ENCODE peak calls at places on chromosomes 1 and 21, in four cellular contexts. E is K562, T is Panc1, M is HepG2. B is an unnamed sample.

GRCh38 chr1:12436817-12437599 is 181.0 kb downstream of the DHRS3 start:
- DNase-seq in E (peak), T (no peak), M (peak), B (no peak)

GRCh38 chr1:84585803-84586202 is 11.6 kb upstream of the CTBS start:
- DNase-seq in M (no peak), T (no peak), E (no peak), B (no peak)

GRCh38 chr1:63920154-63921117 is 146.6 kb downstream of the ROR1 start:
- DNase-seq in T (no peak), E (no peak), M (no peak), B (no peak)

GRCh38 chr1:67648582-67649326 is 36.2 kb upstream of the GADD45A start:
- DNase-seq in T (no peak), E (peak), M (no peak), B (no peak)

GRCh38 chr1:94336991-94337390 is 81.2 kb upstream of the ABCD3 start:
- DNase-seq in E (no peak), T (no peak), M (no peak), B (no peak)

GRCh38 chr1:77589231-77589630 is 93.2 kb downstream of the ZZZ3 start:
- DNase-seq in M (no peak), T (no peak), E (no peak), B (no peak)

GRCh38 chr1:7610106-7610731 is 160.9 kb upstream of the VAMP3 start:
- DNase-seq in M (no peak), T (no peak), E (no peak), B (no peak)

GRCh38 chr1:74858136-74858535 is 125.2 kb downstream of the TYW3 start:
- DNase-seq in T (no peak), E (no peak), M (no peak), B (no peak)

GRCh38 chr1:247487057-247487456 is 29.2 kb upstream of the OR2B11 start:
- DNase-seq in E (peak), M (peak), T (peak), B (peak)

GRCh38 chr21:23968722-23969647 is 1638.3 kb downstream of the MRPL39 start:
- DNase-seq in T (peak), E (peak), M (no peak), B (no peak)

GRCh38 chr1:155645024-155645423 is 35.0 kb downstream of the MSTO1 start:
- DNase-seq in E (no peak), T (no peak), M (no peak), B (no peak)

GRCh38 chr1:170618418-170618817 is 45.5 kb upstream of the PRRX1 start:
- DNase-seq in E (no peak), M (no peak), T (no peak), B (no peak)
- H3K27ac ChIP-seq in E (no peak), M (no peak), T (no peak), B (no peak)

GRCh38 chr1:111201275-111202090 is 1.0 kb upstream of the DENND2D start:
- DNase-seq in E (peak), T (no peak), M (no peak), B (no peak)
- H3K4me3 ChIP-seq in E (no peak), T (no peak), M (no peak), B (no peak)

GRCh38 chr1:117698398-117699160 is 92.7 kb downstream of the TENT5C start:
- DNase-seq in T (no peak), M (no peak), E (no peak), B (no peak)
- TF ChIP-seq TCF7L2 in T (no peak), M (no peak), E (no peak), B (no peak)

GRCh38 chr1:203478986-203479385 is 3.4 kb downstream of the PRELP start:
- DNase-seq in M (no peak), T (no peak), E (no peak), B (no peak)

GRCh38 chr1:203478231-203478630 is 2.6 kb downstream of the PRELP start:
- DNase-seq in T (no peak), M (no peak), E (no peak), B (no peak)

GRCh38 chr1:203479646-203480045 is 4.0 kb downstream of the PRELP start:
- DNase-seq in E (no peak), T (no peak), M (no peak), B (no peak)

GRCh38 chr1:203476223-203476622 is 617 bp downstream of the PRELP start:
- DNase-seq in M (no peak), E (no peak), T (no peak), B (no peak)

DNA sequence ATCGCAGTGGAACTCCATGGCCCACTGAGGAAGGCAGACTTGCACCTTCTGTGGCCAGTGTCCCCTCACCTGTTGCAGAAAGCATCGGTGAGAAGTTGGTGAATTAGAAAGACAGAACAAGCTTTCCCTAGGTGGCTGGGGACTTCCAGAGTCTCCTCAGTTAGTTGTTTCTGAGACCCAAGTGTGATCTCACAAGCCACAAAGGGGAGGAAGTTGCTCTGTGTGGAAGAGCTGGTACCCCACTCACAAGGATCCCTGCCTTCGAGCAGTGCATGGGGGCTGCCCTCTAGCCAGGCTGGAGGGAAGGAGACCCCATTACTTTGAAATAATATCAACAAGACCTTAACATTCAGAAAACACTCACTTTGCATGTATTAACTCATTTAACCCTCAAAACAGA is 2.1 kb downstream of the PRELP start:
- DNase-seq in E (no peak), M (no peak), T (no peak), B (no peak)
- H3K27ac ChIP-seq in E (no peak), M (no peak), T (no peak), B (no peak)

DNA sequence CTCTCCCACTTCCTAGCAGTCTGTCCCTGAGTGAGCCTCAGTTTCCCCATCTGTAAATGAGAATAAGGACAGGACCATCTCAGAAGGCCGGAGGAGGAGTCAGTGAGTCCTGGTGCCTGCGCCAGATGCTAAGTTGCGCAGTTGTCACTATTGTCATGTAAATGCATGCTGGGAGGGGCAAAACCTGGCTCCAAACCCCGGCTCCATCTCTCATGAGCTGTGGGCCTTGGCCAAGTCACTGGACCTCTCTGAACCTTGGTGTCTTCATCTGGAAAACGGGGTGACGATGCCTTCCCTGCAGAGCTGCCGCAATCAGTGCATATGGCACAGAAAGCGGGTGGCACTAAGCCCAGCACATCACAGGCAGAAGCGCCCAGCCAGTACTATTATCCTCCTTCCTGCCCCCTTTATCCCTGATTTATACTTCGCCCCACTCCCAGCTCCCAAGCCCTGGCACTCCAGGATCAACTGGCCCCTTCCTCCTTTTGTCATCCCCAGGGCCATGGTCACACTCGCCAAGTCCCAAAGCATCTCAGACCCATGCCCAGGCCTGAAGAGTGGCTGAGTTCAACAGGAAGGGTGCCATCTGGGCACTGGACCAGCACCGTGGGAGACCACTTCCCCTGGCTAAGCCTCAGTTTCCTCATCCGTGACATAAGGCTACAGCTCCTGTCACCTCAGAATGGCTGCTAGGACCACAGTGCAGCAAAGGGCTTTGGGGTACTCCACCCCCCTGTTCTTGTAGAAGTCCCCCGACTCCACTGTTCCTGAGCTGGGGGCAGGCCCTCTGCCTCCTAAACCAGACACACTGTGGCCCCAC is 4.3 kb upstream of the PLEKHG5 start:
- DNase-seq in M (no peak), E (no peak), T (no peak), B (no peak)
- H3K4me3 ChIP-seq in M (no peak), E (no peak), T (peak), B (peak)

DNA sequence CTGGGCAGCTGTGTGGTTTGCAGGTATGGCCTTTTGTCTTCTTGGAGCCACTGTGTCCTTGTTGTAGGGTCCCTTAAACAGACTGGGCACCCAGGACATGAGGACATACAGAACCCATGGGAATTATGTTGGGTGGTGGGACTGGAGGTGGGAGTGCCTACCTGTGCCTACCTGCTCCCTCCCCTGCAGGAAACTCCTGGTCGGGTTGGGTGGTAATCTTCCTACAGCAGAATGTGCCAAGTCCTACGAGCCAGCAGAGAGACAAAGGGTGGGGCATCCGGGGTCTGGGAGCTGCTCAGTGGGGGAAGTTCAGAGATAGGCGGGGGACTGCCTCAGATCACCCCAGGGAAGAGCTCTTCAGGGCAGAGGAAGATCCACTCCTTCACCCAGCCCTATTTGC is 58.4 kb downstream of the KIF21B start:
- DNase-seq in T (no peak), M (no peak), E (no peak), B (no peak)
- TF ChIP-seq TCF7L2 in T (no peak), M (no peak), E (no peak), B (no peak)

GRCh38 chr1:19024532-19024931 is 68.1 kb upstream of the IFFO2 start:
- DNase-seq in M (no peak), E (no peak), T (no peak), B (no peak)
- H3K27ac ChIP-seq in M (no peak), E (no peak), T (no peak), B (no peak)

GRCh38 chr1:53737648-53738204 is 1.2 kb downstream of the GLIS1 start:
- DNase-seq in M (no peak), E (no peak), T (no peak), B (no peak)
- H3K4me3 ChIP-seq in M (no peak), E (no peak), T (peak), B (no peak)

B was measured in HCT116.